ENCODE peak calls at places on chromosomes 5 and 9, in five cellular contexts. One of them, this sample, is unnamed.

GRCh38 chr9:114879165-114879564 is 51.2 kb downstream of the TNFSF8 start:
- DNase-seq in psoas muscle: no peak
- DNase-seq in PC-3: no peak
- DNase-seq in CD8-positive, alpha-beta memory T cell: no peak
- DNase-seq in CD8-positive, alpha-beta T cell: no peak
- DNase-seq in this sample: no peak

GRCh38 chr5:112417931-112418358 is 1.1 kb downstream of the EPB41L4A start:
- DNase-seq in psoas muscle: peak; percentile 54
- DNase-seq in PC-3: peak; percentile 9
- DNase-seq in CD8-positive, alpha-beta memory T cell: no peak
- DNase-seq in CD8-positive, alpha-beta T cell: no peak
- DNase-seq in this sample: peak; percentile 78

GRCh38 chr9:89361031-89361430 is 42.7 kb downstream of the SECISBP2 start:
- DNase-seq in psoas muscle: no peak
- DNase-seq in PC-3: no peak
- DNase-seq in CD8-positive, alpha-beta memory T cell: no peak
- DNase-seq in CD8-positive, alpha-beta T cell: peak; percentile 25
- DNase-seq in this sample: no peak

GRCh38 chr5:151030377-151030776 is 10.0 kb downstream of the GPX3 start:
- DNase-seq in psoas muscle: peak; percentile 90
- DNase-seq in PC-3: no peak
- DNase-seq in CD8-positive, alpha-beta memory T cell: no peak
- DNase-seq in CD8-positive, alpha-beta T cell: no peak
- DNase-seq in this sample: peak; percentile 59

GRCh38 chr9:616694-617093 is 224.8 kb upstream of the DMRT1 start:
- DNase-seq in psoas muscle: no peak
- DNase-seq in PC-3: peak; percentile 11
- DNase-seq in CD8-positive, alpha-beta memory T cell: no peak
- DNase-seq in CD8-positive, alpha-beta T cell: no peak
- DNase-seq in this sample: no peak

GRCh38 chr5:93378073-93378472 is 202.9 kb downstream of the NR2F1-AS1 start:
- DNase-seq in psoas muscle: no peak
- DNase-seq in PC-3: peak; percentile 74
- DNase-seq in CD8-positive, alpha-beta memory T cell: no peak
- DNase-seq in CD8-positive, alpha-beta T cell: no peak
- DNase-seq in this sample: no peak

GRCh38 chr5:123454236-123454911 is 31.2 kb upstream of the CEP120 start:
- DNase-seq in psoas muscle: no peak
- DNase-seq in PC-3: peak; percentile 36
- DNase-seq in CD8-positive, alpha-beta memory T cell: no peak
- DNase-seq in CD8-positive, alpha-beta T cell: no peak
- DNase-seq in this sample: no peak

GRCh38 chr9:124032247-124032646 is 20.7 kb downstream of the LHX2 start:
- DNase-seq in psoas muscle: no peak
- DNase-seq in PC-3: no peak
- DNase-seq in CD8-positive, alpha-beta memory T cell: no peak
- DNase-seq in CD8-positive, alpha-beta T cell: no peak
- DNase-seq in this sample: no peak

GRCh38 chr9:105205787-105206511 is 38.5 kb upstream of the SLC44A1 start:
- DNase-seq in psoas muscle: peak; percentile 69
- DNase-seq in PC-3: peak; percentile 32
- DNase-seq in CD8-positive, alpha-beta memory T cell: no peak
- DNase-seq in CD8-positive, alpha-beta T cell: no peak
- DNase-seq in this sample: peak; percentile 80

GRCh38 chr5:176652136-176652535 is 4.9 kb downstream of the TSPAN17 start:
- DNase-seq in psoas muscle: no peak
- DNase-seq in PC-3: no peak
- DNase-seq in CD8-positive, alpha-beta memory T cell: no peak
- DNase-seq in CD8-positive, alpha-beta T cell: no peak
- DNase-seq in this sample: no peak

GRCh38 chr9:118606669-118607068 is 762.6 kb downstream of the BRINP1 start:
- DNase-seq in psoas muscle: no peak
- DNase-seq in PC-3: no peak
- DNase-seq in CD8-positive, alpha-beta memory T cell: no peak
- DNase-seq in CD8-positive, alpha-beta T cell: no peak
- DNase-seq in this sample: no peak

GRCh38 chr5:91956738-91957137 is 573.6 kb upstream of the ARRDC3 start:
- DNase-seq in psoas muscle: no peak
- DNase-seq in PC-3: no peak
- DNase-seq in CD8-positive, alpha-beta memory T cell: no peak
- DNase-seq in CD8-positive, alpha-beta T cell: no peak
- DNase-seq in this sample: no peak

GRCh38 chr9:106921341-106921899 is 58.5 kb downstream of the ZNF462 start:
- DNase-seq in psoas muscle: no peak
- DNase-seq in PC-3: no peak
- DNase-seq in CD8-positive, alpha-beta memory T cell: peak; percentile 47
- DNase-seq in CD8-positive, alpha-beta T cell: no peak
- DNase-seq in this sample: no peak

GRCh38 chr5:40676643-40677333 is 2.9 kb upstream of the PTGER4 start:
- DNase-seq in psoas muscle: peak; percentile 72
- DNase-seq in PC-3: peak; percentile 92
- DNase-seq in CD8-positive, alpha-beta memory T cell: no peak
- DNase-seq in CD8-positive, alpha-beta T cell: no peak
- DNase-seq in this sample: peak; percentile 42

GRCh38 chr5:6291961-6292360 is 86.4 kb downstream of the MED10 start:
- DNase-seq in psoas muscle: no peak
- DNase-seq in PC-3: peak; percentile 64
- DNase-seq in CD8-positive, alpha-beta memory T cell: no peak
- DNase-seq in CD8-positive, alpha-beta T cell: no peak
- DNase-seq in this sample: no peak

GRCh38 chr5:142888469-142889085 is 118.4 kb downstream of the ARHGAP26 start:
- DNase-seq in psoas muscle: no peak
- DNase-seq in PC-3: peak; percentile 74
- DNase-seq in CD8-positive, alpha-beta memory T cell: peak; percentile 9
- DNase-seq in CD8-positive, alpha-beta T cell: no peak
- DNase-seq in this sample: no peak

GRCh38 chr5:93588586-93589347 is 5.7 kb downstream of the NR2F1 start:
- DNase-seq in psoas muscle: no peak
- DNase-seq in PC-3: no peak
- DNase-seq in CD8-positive, alpha-beta memory T cell: no peak
- DNase-seq in CD8-positive, alpha-beta T cell: peak; percentile 41
- DNase-seq in this sample: no peak

DNA sequence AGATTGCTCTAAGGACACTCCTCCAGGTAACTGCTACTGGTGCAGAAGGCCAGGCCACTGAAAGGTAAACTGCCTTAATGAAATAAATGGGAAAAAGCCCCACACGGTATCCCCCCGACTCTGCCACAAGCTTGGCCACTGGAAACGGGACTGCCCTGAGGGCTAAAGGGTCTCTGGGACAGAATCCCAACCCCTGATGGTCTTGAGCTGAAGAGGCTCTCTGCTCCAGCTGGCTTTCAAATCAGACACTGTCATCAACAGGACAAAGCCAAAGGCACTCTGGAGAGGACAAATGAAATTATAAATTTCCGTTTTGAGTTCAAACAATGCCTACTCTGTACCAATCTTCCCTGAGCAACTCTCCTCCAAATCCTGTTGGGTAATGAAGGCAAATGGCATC is 33.6 kb upstream of the HMGCR start:
- DNase-seq in psoas muscle: no peak
- DNase-seq in PC-3: no peak
- DNase-seq in CD8-positive, alpha-beta memory T cell: no peak
- DNase-seq in CD8-positive, alpha-beta T cell: no peak
- DNase-seq in this sample: no peak
- H3K4me1 ChIP-seq in psoas muscle: no peaks in the 10 kb centered on the region
- H3K4me1 ChIP-seq in PC-3: no peaks in the 10 kb centered on the region
- H3K4me1 ChIP-seq in CD8-positive, alpha-beta memory T cell: no peaks in the 10 kb centered on the region
- H3K4me1 ChIP-seq in CD8-positive, alpha-beta T cell: no peaks in the 10 kb centered on the region
- H3K4me1 ChIP-seq in this sample: no peaks in the 10 kb centered on the region

DNA sequence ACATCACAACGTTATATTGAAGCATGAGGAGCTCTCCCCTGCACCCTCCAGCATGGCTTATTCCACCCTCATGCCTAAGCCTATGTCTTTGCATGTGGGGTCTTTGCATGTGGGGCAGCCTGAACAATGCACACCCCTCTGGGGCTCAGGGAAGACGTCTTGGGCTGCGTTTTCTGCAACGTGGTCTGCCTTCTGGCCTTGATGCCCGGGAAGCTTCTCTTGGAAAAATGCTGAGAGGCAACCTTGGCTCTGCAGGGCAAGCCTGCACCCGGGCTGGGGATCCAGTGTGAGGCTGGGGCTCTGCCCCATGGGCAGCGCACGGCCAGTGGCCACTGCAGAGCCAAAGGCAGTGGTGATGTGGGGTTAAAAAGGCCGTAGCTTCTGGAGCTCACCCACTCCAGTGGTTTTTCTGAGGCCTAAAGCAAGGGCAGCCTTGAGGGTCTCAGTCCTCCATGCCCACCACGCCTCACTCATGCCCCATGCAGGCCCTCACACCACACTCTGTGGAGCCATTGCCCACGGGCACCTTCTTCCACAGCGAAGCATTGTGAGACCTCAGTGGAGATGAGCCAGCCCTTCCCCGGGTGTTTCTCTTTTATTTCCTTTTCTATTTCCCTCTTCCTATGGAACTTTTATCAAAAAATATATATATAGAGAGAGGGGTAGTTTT is 112.2 kb downstream of the MRPL36 start:
- DNase-seq in psoas muscle: no peak
- DNase-seq in PC-3: no peak
- DNase-seq in CD8-positive, alpha-beta memory T cell: no peak
- DNase-seq in CD8-positive, alpha-beta T cell: no peak
- DNase-seq in this sample: no peak
- H3K4me1 ChIP-seq in psoas muscle: no peaks in the 10 kb centered on the region
- H3K4me1 ChIP-seq in PC-3: no peaks in the 10 kb centered on the region
- H3K4me1 ChIP-seq in CD8-positive, alpha-beta memory T cell: no peaks in the 10 kb centered on the region
- H3K4me1 ChIP-seq in CD8-positive, alpha-beta T cell: no peaks in the 10 kb centered on the region
- H3K4me1 ChIP-seq in this sample: no peaks in the 10 kb centered on the region

GRCh38 chr5:145244251-145244650 is 590.9 kb downstream of the PRELID2 start:
- DNase-seq in psoas muscle: no peak
- DNase-seq in PC-3: no peak
- DNase-seq in CD8-positive, alpha-beta memory T cell: no peak
- DNase-seq in CD8-positive, alpha-beta T cell: no peak
- DNase-seq in this sample: no peak

GRCh38 chr5:145246961-145247744 is 588.0 kb downstream of the PRELID2 start:
- DNase-seq in psoas muscle: no peak
- DNase-seq in PC-3: peak; percentile 44
- DNase-seq in CD8-positive, alpha-beta memory T cell: no peak
- DNase-seq in CD8-positive, alpha-beta T cell: no peak
- DNase-seq in this sample: no peak

GRCh38 chr5:145244788-145245187 is 590.4 kb downstream of the PRELID2 start:
- DNase-seq in psoas muscle: no peak
- DNase-seq in PC-3: peak; percentile 40
- DNase-seq in CD8-positive, alpha-beta memory T cell: no peak
- DNase-seq in CD8-positive, alpha-beta T cell: no peak
- DNase-seq in this sample: no peak

GRCh38 chr5:145246379-145246778 is 588.8 kb downstream of the PRELID2 start:
- DNase-seq in psoas muscle: no peak
- DNase-seq in PC-3: no peak
- DNase-seq in CD8-positive, alpha-beta memory T cell: no peak
- DNase-seq in CD8-positive, alpha-beta T cell: no peak
- DNase-seq in this sample: no peak

GRCh38 chr5:145245354-145245753 is 589.8 kb downstream of the PRELID2 start:
- DNase-seq in psoas muscle: no peak
- DNase-seq in PC-3: no peak
- DNase-seq in CD8-positive, alpha-beta memory T cell: no peak
- DNase-seq in CD8-positive, alpha-beta T cell: no peak
- DNase-seq in this sample: no peak
- H3K4me1 ChIP-seq in psoas muscle: no peaks in the 10 kb centered on the region
- H3K4me1 ChIP-seq in PC-3: peaks cover 36% of the 10 kb centered on the region
- H3K4me1 ChIP-seq in CD8-positive, alpha-beta memory T cell: no peaks in the 10 kb centered on the region
- H3K4me1 ChIP-seq in CD8-positive, alpha-beta T cell: no peaks in the 10 kb centered on the region
- H3K4me1 ChIP-seq in this sample: peaks cover 4% of the 10 kb centered on the region

GRCh38 chr9:128553695-128554094 is 1.3 kb downstream of the SPTAN1 start:
- DNase-seq in psoas muscle: no peak
- DNase-seq in PC-3: peak; percentile 25
- DNase-seq in CD8-positive, alpha-beta memory T cell: no peak
- DNase-seq in CD8-positive, alpha-beta T cell: no peak
- DNase-seq in this sample: no peak

GRCh38 chr9:128556276-128556675 is 3.9 kb downstream of the SPTAN1 start:
- DNase-seq in psoas muscle: no peak
- DNase-seq in PC-3: peak; percentile 62
- DNase-seq in CD8-positive, alpha-beta memory T cell: no peak
- DNase-seq in CD8-positive, alpha-beta T cell: no peak
- DNase-seq in this sample: no peak

GRCh38 chr9:128554155-128554862 is 1.9 kb downstream of the SPTAN1 start:
- DNase-seq in psoas muscle: peak; percentile 60
- DNase-seq in PC-3: peak; percentile 81
- DNase-seq in CD8-positive, alpha-beta memory T cell: peak; percentile 14
- DNase-seq in CD8-positive, alpha-beta T cell: no peak
- DNase-seq in this sample: peak; percentile 58

GRCh38 chr9:128556915-128557634 is 4.7 kb downstream of the SPTAN1 start:
- DNase-seq in psoas muscle: no peak
- DNase-seq in PC-3: no peak
- DNase-seq in CD8-positive, alpha-beta memory T cell: no peak
- DNase-seq in CD8-positive, alpha-beta T cell: no peak
- DNase-seq in this sample: no peak

GRCh38 chr9:128555180-128555721 is 2.9 kb downstream of the SPTAN1 start:
- DNase-seq in psoas muscle: no peak
- DNase-seq in PC-3: peak; percentile 82
- DNase-seq in CD8-positive, alpha-beta memory T cell: no peak
- DNase-seq in CD8-positive, alpha-beta T cell: no peak
- DNase-seq in this sample: no peak
- H3K4me1 ChIP-seq in psoas muscle: peaks cover 62% of the 10 kb centered on the region
- H3K4me1 ChIP-seq in PC-3: peaks cover 63% of the 10 kb centered on the region
- H3K4me1 ChIP-seq in CD8-positive, alpha-beta memory T cell: peaks cover 79% of the 10 kb centered on the region
- H3K4me1 ChIP-seq in CD8-positive, alpha-beta T cell: peaks cover 75% of the 10 kb centered on the region
- H3K4me1 ChIP-seq in this sample: peaks cover 85% of the 10 kb centered on the region

GRCh38 chr5:57174128-57174849 is 430 bp downstream of the GPBP1 start:
- DNase-seq in psoas muscle: no peak
- DNase-seq in PC-3: peak; percentile 16
- DNase-seq in CD8-positive, alpha-beta memory T cell: peak; percentile 33
- DNase-seq in CD8-positive, alpha-beta T cell: no peak
- DNase-seq in this sample: no peak

GRCh38 chr5:57177479-57178156 is 3.8 kb downstream of the GPBP1 start:
- DNase-seq in psoas muscle: no peak
- DNase-seq in PC-3: no peak
- DNase-seq in CD8-positive, alpha-beta memory T cell: no peak
- DNase-seq in CD8-positive, alpha-beta T cell: no peak
- DNase-seq in this sample: no peak

GRCh38 chr5:57174850-57175525 is 1.1 kb downstream of the GPBP1 start:
- DNase-seq in psoas muscle: no peak
- DNase-seq in PC-3: no peak
- DNase-seq in CD8-positive, alpha-beta memory T cell: no peak
- DNase-seq in CD8-positive, alpha-beta T cell: no peak
- DNase-seq in this sample: no peak

GRCh38 chr5:57175586-57175985 is 1.7 kb downstream of the GPBP1 start:
- DNase-seq in psoas muscle: no peak
- DNase-seq in PC-3: no peak
- DNase-seq in CD8-positive, alpha-beta memory T cell: no peak
- DNase-seq in CD8-positive, alpha-beta T cell: no peak
- DNase-seq in this sample: no peak

GRCh38 chr5:57176350-57176857 is 2.5 kb downstream of the GPBP1 start:
- DNase-seq in psoas muscle: no peak
- DNase-seq in PC-3: peak; percentile 33
- DNase-seq in CD8-positive, alpha-beta memory T cell: no peak
- DNase-seq in CD8-positive, alpha-beta T cell: no peak
- DNase-seq in this sample: no peak
- H3K4me1 ChIP-seq in psoas muscle: peaks cover 40% of the 10 kb centered on the region
- H3K4me1 ChIP-seq in PC-3: peaks cover 8% of the 10 kb centered on the region
- H3K4me1 ChIP-seq in CD8-positive, alpha-beta memory T cell: peaks cover 53% of the 10 kb centered on the region
- H3K4me1 ChIP-seq in CD8-positive, alpha-beta T cell: peaks cover 46% of the 10 kb centered on the region
- H3K4me1 ChIP-seq in this sample: peaks cover 63% of the 10 kb centered on the region